ENCODE peak calls at places on chromosomes 2 and 18, in four cellular contexts. L is K562, V is HepG2, U is GM12878. X is an unnamed sample.

GRCh38 chr2:194003911-194004310 is 1653.1 kb upstream of the SLC39A10 start:
- DNase-seq in L (no peak), V (no peak), U (no peak), X (no peak)

GRCh38 chr2:197615033-197615652 is 60.2 kb downstream of the RFTN2 start:
- DNase-seq in U (no peak), V (peak; percentile 27), L (no peak), X (no peak)

GRCh38 chr2:240401308-240401707 is 34.2 kb upstream of the GPC1 start:
- DNase-seq in L (no peak), U (no peak), V (no peak), X (no peak)

GRCh38 chr2:133765693-133766092 is 197.4 kb upstream of the NCKAP5 start:
- DNase-seq in L (no peak), U (no peak), V (peak; percentile 88), X (no peak)

GRCh38 chr2:161570424-161571050 is 53.7 kb upstream of the SLC4A10 start:
- DNase-seq in V (peak; percentile 10), U (no peak), L (no peak), X (no peak)

GRCh38 chr2:215722125-215722524 is 286.3 kb upstream of the FN1 start:
- DNase-seq in U (no peak), V (no peak), L (no peak), X (no peak)

GRCh38 chr18:53682796-53683195 is 541.7 kb downstream of the MBD2 start:
- DNase-seq in L (no peak), V (no peak), U (no peak), X (no peak)

GRCh38 chr2:197145471-197146056 is 165.0 kb downstream of the ANKRD44 start:
- DNase-seq in V (no peak), U (peak; percentile 89), L (no peak), X (no peak)

GRCh38 chr18:48682768-48683167 is 143.9 kb downstream of the CTIF start:
- DNase-seq in U (no peak), V (no peak), L (no peak), X (no peak)

GRCh38 chr2:128693630-128694029 is 375.0 kb upstream of the HS6ST1 start:
- DNase-seq in U (no peak), V (no peak), L (no peak), X (no peak)

GRCh38 chr2:134558208-134558890 is 160.5 kb downstream of the TMEM163 start:
- DNase-seq in L (no peak), V (no peak), U (no peak), X (no peak)

GRCh38 chr2:206095925-206096324 is 10.0 kb upstream of the INO80D start:
- DNase-seq in V (no peak), U (no peak), L (no peak), X (no peak)

GRCh38 chr18:68399721-68400120 is 315.2 kb downstream of the TMX3 start:
- DNase-seq in U (no peak), V (no peak), L (no peak), X (no peak)

GRCh38 chr2:152718909-152719645 is 657 bp downstream of the ARL6IP6 start:
- DNase-seq in L (no peak), V (peak; percentile 63), U (peak; percentile 37), X (peak; percentile 20)

GRCh38 chr2:143128681-143129580 is at the start of gene ARHGAP15:
- DNase-seq in U (peak; percentile 85), L (no peak), V (no peak), X (no peak)

GRCh38 chr2:102235491-102235890 is 48.7 kb downstream of the IL1RL2 start:
- DNase-seq in U (no peak), L (no peak), V (peak; percentile 61), X (no peak)

GRCh38 chr2:109507217-109507616 is 106.5 kb downstream of the SEPTIN10 start:
- DNase-seq in U (no peak), V (no peak), L (no peak), X (no peak)
- TF ChIP-seq REST in U (no peak), V (no peak), L (no peak), X (no peak)

GRCh38 chr18:7856733-7857132 is 289.6 kb downstream of the PTPRM start:
- DNase-seq in L (no peak), U (no peak), V (peak; percentile 73), X (no peak)
- TF ChIP-seq NFIC in L (no peak), U (no peak), V (no peak), X (no peak)

GRCh38 chr2:63662028-63662804 is 73.5 kb downstream of the MDH1 start:
- DNase-seq in L (no peak), V (no peak), U (no peak), X (no peak)

GRCh38 chr2:63661076-63661475 is 72.3 kb downstream of the MDH1 start:
- DNase-seq in V (no peak), L (no peak), U (no peak), X (no peak)

GRCh38 chr2:63665091-63665490 is 76.3 kb downstream of the MDH1 start:
- DNase-seq in L (no peak), U (no peak), V (no peak), X (no peak)

GRCh38 chr2:63665806-63666205 is 77.0 kb downstream of the MDH1 start:
- DNase-seq in V (no peak), L (no peak), U (no peak), X (no peak)

DNA sequence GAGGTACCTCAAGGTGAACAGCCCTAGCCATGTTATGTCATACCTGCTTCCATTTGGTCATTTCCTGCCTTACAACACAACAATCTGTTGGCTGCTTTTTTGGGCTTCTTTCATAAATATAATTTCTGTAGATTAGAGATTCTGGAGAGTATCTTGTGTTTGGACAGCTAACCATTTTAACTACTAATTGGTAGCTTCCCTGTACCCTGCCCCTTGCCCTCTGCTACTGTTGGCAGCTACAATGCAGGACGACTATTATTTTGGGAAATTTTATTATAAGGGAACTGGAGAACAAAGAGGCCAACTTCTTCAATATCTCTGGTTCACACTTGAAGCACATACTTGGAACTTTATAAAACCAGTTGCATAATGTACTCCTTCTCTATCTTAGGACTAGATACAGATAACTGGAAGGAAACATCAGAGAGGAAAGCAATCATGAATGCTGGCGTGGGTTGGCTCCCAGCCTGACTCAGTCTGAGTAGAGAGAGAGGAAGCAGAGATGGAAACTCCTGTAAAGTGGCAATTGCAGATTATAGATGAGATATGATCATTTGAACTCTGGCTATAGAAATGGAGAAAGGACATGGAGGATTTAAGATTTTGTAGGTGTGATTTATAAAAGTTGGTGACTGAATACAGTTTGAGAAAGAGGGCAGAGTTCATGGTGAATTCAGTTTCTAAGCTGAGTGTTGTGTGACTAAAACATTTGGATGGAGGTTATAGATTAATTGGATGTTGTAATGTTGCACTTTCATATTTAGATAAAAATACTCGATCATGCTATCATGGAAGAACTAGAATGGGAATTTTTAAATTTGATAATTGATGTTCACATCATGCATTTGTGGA is 74.5 kb downstream of the MDH1 start:
- DNase-seq in V (no peak), U (no peak), L (no peak), X (no peak)
- TF ChIP-seq REST in V (no peak), U (no peak), L (no peak), X (no peak)

GRCh38 chr2:14941151-14941631 is 308.7 kb downstream of the LRATD1 start:
- DNase-seq in L (no peak), U (no peak), V (no peak), X (no peak)
- TF ChIP-seq NFIC in L (no peak), U (no peak), V (no peak), X (no peak)